ENCODE peak calls at places on chromosome 2, in seven cellular contexts. One of them, this sample, is unnamed.

GRCh38 chr2:111634050-111634784 is 249.8 kb downstream of the ANAPC1 start:
- DNase-seq in T-helper 2 cell: no peak
- DNase-seq in left cardiac atrium: no peak
- DNase-seq in activated T-cell treated with anti-CD3 and anti-CD28 coated beads, Interleukin-2, amount 50 U/mL, for 1 hour: no peak
- DNase-seq in mesothelial cell of epicardium: no peak
- DNase-seq in hippocampal formation: no peak
- DNase-seq in GM13977: no peak
- DNase-seq in this sample: no peak

GRCh38 chr2:159094173-159094737 is 125.8 kb downstream of the TANC1 start:
- DNase-seq in mesothelial cell of epicardium: no peak
- DNase-seq in T-helper 2 cell: peak
- DNase-seq in GM13977: no peak
- DNase-seq in left cardiac atrium: peak
- DNase-seq in activated T-cell treated with anti-CD3 and anti-CD28 coated beads, Interleukin-2, amount 50 U/mL, for 1 hour: no peak
- DNase-seq in hippocampal formation: no peak
- DNase-seq in this sample: no peak

GRCh38 chr2:19745318-19746136 is 156.3 kb downstream of the TTC32 start:
- DNase-seq in T-helper 2 cell: no peak
- DNase-seq in mesothelial cell of epicardium: no peak
- DNase-seq in left cardiac atrium: no peak
- DNase-seq in GM13977: no peak
- DNase-seq in activated T-cell treated with anti-CD3 and anti-CD28 coated beads, Interleukin-2, amount 50 U/mL, for 1 hour: no peak
- DNase-seq in hippocampal formation: no peak
- DNase-seq in this sample: no peak

GRCh38 chr2:233350708-233351107 is 3.6 kb upstream of the DGKD start:
- DNase-seq in activated T-cell treated with anti-CD3 and anti-CD28 coated beads, Interleukin-2, amount 50 U/mL, for 1 hour: peak
- DNase-seq in left cardiac atrium: peak
- DNase-seq in mesothelial cell of epicardium: no peak
- DNase-seq in GM13977: no peak
- DNase-seq in hippocampal formation: no peak
- DNase-seq in T-helper 2 cell: no peak
- DNase-seq in this sample: peak

GRCh38 chr2:232321156-232321816 is 57.3 kb upstream of the ALPP start:
- DNase-seq in T-helper 2 cell: no peak
- DNase-seq in mesothelial cell of epicardium: no peak
- DNase-seq in activated T-cell treated with anti-CD3 and anti-CD28 coated beads, Interleukin-2, amount 50 U/mL, for 1 hour: peak
- DNase-seq in hippocampal formation: no peak
- DNase-seq in left cardiac atrium: peak
- DNase-seq in GM13977: no peak
- DNase-seq in this sample: no peak

GRCh38 chr2:180656455-180656847 is 324.0 kb upstream of the UBE2E3 start:
- DNase-seq in left cardiac atrium: no peak
- DNase-seq in hippocampal formation: no peak
- DNase-seq in T-helper 2 cell: no peak
- DNase-seq in mesothelial cell of epicardium: no peak
- DNase-seq in activated T-cell treated with anti-CD3 and anti-CD28 coated beads, Interleukin-2, amount 50 U/mL, for 1 hour: no peak
- DNase-seq in GM13977: no peak
- DNase-seq in this sample: no peak

GRCh38 chr2:207390302-207391095 is 139.3 kb upstream of the CREB1 start:
- DNase-seq in mesothelial cell of epicardium: no peak
- DNase-seq in hippocampal formation: no peak
- DNase-seq in activated T-cell treated with anti-CD3 and anti-CD28 coated beads, Interleukin-2, amount 50 U/mL, for 1 hour: no peak
- DNase-seq in T-helper 2 cell: no peak
- DNase-seq in left cardiac atrium: no peak
- DNase-seq in GM13977: no peak
- DNase-seq in this sample: no peak

GRCh38 chr2:48860391-48860790 is 104.9 kb upstream of the LHCGR start:
- DNase-seq in hippocampal formation: no peak
- DNase-seq in left cardiac atrium: no peak
- DNase-seq in activated T-cell treated with anti-CD3 and anti-CD28 coated beads, Interleukin-2, amount 50 U/mL, for 1 hour: no peak
- DNase-seq in T-helper 2 cell: no peak
- DNase-seq in mesothelial cell of epicardium: no peak
- DNase-seq in GM13977: no peak
- DNase-seq in this sample: no peak

GRCh38 chr2:113179446-113180045 is 5.8 kb downstream of the PSD4 start:
- DNase-seq in mesothelial cell of epicardium: no peak
- DNase-seq in T-helper 2 cell: no peak
- DNase-seq in activated T-cell treated with anti-CD3 and anti-CD28 coated beads, Interleukin-2, amount 50 U/mL, for 1 hour: peak
- DNase-seq in left cardiac atrium: no peak
- DNase-seq in GM13977: no peak
- DNase-seq in hippocampal formation: no peak
- DNase-seq in this sample: no peak

GRCh38 chr2:216056739-216057138 is 24.9 kb downstream of the PECR start:
- DNase-seq in T-helper 2 cell: no peak
- DNase-seq in GM13977: peak
- DNase-seq in left cardiac atrium: no peak
- DNase-seq in mesothelial cell of epicardium: no peak
- DNase-seq in hippocampal formation: no peak
- DNase-seq in activated T-cell treated with anti-CD3 and anti-CD28 coated beads, Interleukin-2, amount 50 U/mL, for 1 hour: no peak
- DNase-seq in this sample: no peak

GRCh38 chr2:238069021-238069709 is 8.4 kb downstream of the SCLY start:
- DNase-seq in hippocampal formation: no peak
- DNase-seq in T-helper 2 cell: peak
- DNase-seq in mesothelial cell of epicardium: no peak
- DNase-seq in left cardiac atrium: no peak
- DNase-seq in activated T-cell treated with anti-CD3 and anti-CD28 coated beads, Interleukin-2, amount 50 U/mL, for 1 hour: peak
- DNase-seq in GM13977: no peak
- DNase-seq in this sample: no peak

GRCh38 chr2:9152975-9153402 is 53.6 kb upstream of the ASAP2 start:
- DNase-seq in GM13977: no peak
- DNase-seq in left cardiac atrium: no peak
- DNase-seq in activated T-cell treated with anti-CD3 and anti-CD28 coated beads, Interleukin-2, amount 50 U/mL, for 1 hour: no peak
- DNase-seq in hippocampal formation: no peak
- DNase-seq in mesothelial cell of epicardium: no peak
- DNase-seq in T-helper 2 cell: no peak
- DNase-seq in this sample: no peak

GRCh38 chr2:50840346-50841124 is 191.4 kb downstream of the NRXN1 start:
- DNase-seq in left cardiac atrium: no peak
- DNase-seq in activated T-cell treated with anti-CD3 and anti-CD28 coated beads, Interleukin-2, amount 50 U/mL, for 1 hour: no peak
- DNase-seq in T-helper 2 cell: no peak
- DNase-seq in mesothelial cell of epicardium: no peak
- DNase-seq in hippocampal formation: no peak
- DNase-seq in GM13977: no peak
- DNase-seq in this sample: no peak

GRCh38 chr2:30266051-30266621 is 34.8 kb downstream of the LBH start:
- DNase-seq in mesothelial cell of epicardium: no peak
- DNase-seq in left cardiac atrium: no peak
- DNase-seq in GM13977: no peak
- DNase-seq in hippocampal formation: no peak
- DNase-seq in T-helper 2 cell: peak
- DNase-seq in activated T-cell treated with anti-CD3 and anti-CD28 coated beads, Interleukin-2, amount 50 U/mL, for 1 hour: peak
- DNase-seq in this sample: no peak

This sample was measured in fibroblast of the conjunctiva.